ENCODE peak calls at places on chromosomes 7 and 10, in six cellular contexts. F is bronchial epithelial cell, Z is BJ, P is fibroblast of lung, Q is PC-3, H is A673. I is an unnamed sample.

GRCh38 chr7:33109758-33110238 is 594 bp upstream of the RP9 start:
- DNase-seq in F (peak; percentile 47), Z (no peak), P (no peak), Q (peak; percentile 45), H (peak; percentile 41), I (peak; percentile 43)

GRCh38 chr7:25389489-25390106 is 161.3 kb upstream of the NPVF start:
- DNase-seq in F (peak; percentile 32), Z (no peak), P (peak; percentile 74), Q (peak; percentile 41), H (peak; percentile 59), I (peak; percentile 32)

GRCh38 chr10:61890430-61890829 is 11.1 kb upstream of the ARID5B start:
- DNase-seq in F (peak; percentile 22), Z (no peak), P (no peak), Q (peak; percentile 77), H (no peak), I (peak; percentile 10)

GRCh38 chr10:21160116-21160515 is 263.0 kb upstream of the NEBL start:
- DNase-seq in F (no peak), Z (no peak), P (no peak), Q (peak; percentile 61), H (no peak), I (no peak)

GRCh38 chr7:132656846-132657776 is 80.8 kb upstream of the PLXNA4 start:
- DNase-seq in F (peak; percentile 22), Z (no peak), P (peak; percentile 8), Q (peak; percentile 32), H (peak; percentile 48), I (no peak)

GRCh38 chr7:27520828-27521790 is 141.6 kb downstream of the HIBADH start:
- DNase-seq in F (no peak), Z (no peak), P (peak; percentile 96), Q (no peak), H (no peak), I (no peak)

GRCh38 chr7:39069886-39070881 is 92.5 kb downstream of the POU6F2 start:
- DNase-seq in F (no peak), Z (no peak), P (no peak), Q (no peak), H (peak; percentile 13), I (no peak)

GRCh38 chr7:74579800-74580685 is 77.5 kb upstream of the GTF2I start:
- DNase-seq in F (peak; percentile 52), Z (no peak), P (peak; percentile 60), Q (peak; percentile 42), H (no peak), I (peak; percentile 45)

GRCh38 chr7:136389933-136390332 is 412.8 kb upstream of the MTPN start:
- DNase-seq in F (peak; percentile 37), Z (no peak), P (no peak), Q (no peak), H (peak; percentile 58), I (no peak)

GRCh38 chr10:129956902-129957673 is 7.0 kb downstream of the EBF3 start:
- DNase-seq in F (no peak), Z (no peak), P (no peak), Q (no peak), H (no peak), I (no peak)

GRCh38 chr7:69550991-69551390 is 47.3 kb upstream of the AUTS2 start:
- DNase-seq in F (no peak), Z (no peak), P (no peak), Q (no peak), H (no peak), I (no peak)

GRCh38 chr7:157557263-157557662 is 220.5 kb downstream of the DNAJB6 start:
- DNase-seq in F (no peak), Z (no peak), P (no peak), Q (no peak), H (no peak), I (no peak)

GRCh38 chr10:71390435-71390820 is 6.3 kb upstream of the CDH23 start:
- DNase-seq in F (no peak), Z (no peak), P (no peak), Q (no peak), H (no peak), I (no peak)

GRCh38 chr7:44694766-44695165 is 53.9 kb upstream of the ZMIZ2 start:
- DNase-seq in F (no peak), Z (no peak), P (no peak), Q (no peak), H (no peak), I (no peak)

GRCh38 chr7:94289071-94289470 is 105.6 kb upstream of the COL1A2 start:
- DNase-seq in F (peak; percentile 75), Z (no peak), P (peak; percentile 92), Q (peak; percentile 85), H (peak; percentile 93), I (peak; percentile 61)

GRCh38 chr10:29840516-29841276 is 205.9 kb upstream of the SVIL start:
- DNase-seq in F (peak; percentile 4), Z (no peak), P (no peak), Q (no peak), H (no peak), I (peak; percentile 38)

GRCh38 chr7:95089916-95090315 is 182.5 kb downstream of the PPP1R9A start:
- DNase-seq in F (no peak), Z (no peak), P (no peak), Q (no peak), H (peak; percentile 31), I (no peak)

GRCh38 chr10:36712695-36713094 is 412.7 kb upstream of the ANKRD30A start:
- DNase-seq in F (no peak), Z (no peak), P (no peak), Q (peak; percentile 46), H (no peak), I (no peak)

GRCh38 chr10:77264107-77264506 is 373.5 kb downstream of the KCNMA1 start:
- DNase-seq in F (peak; percentile 21), Z (no peak), P (no peak), Q (peak; percentile 65), H (no peak), I (no peak)

GRCh38 chr7:12768948-12769347 is 81.5 kb downstream of the ARL4A start:
- DNase-seq in F (no peak), Z (no peak), P (no peak), Q (no peak), H (no peak), I (no peak)

GRCh38 chr10:119863951-119864565 is 8.6 kb downstream of the MCMBP start:
- DNase-seq in F (no peak), Z (no peak), P (no peak), Q (no peak), H (no peak), I (no peak)

GRCh38 chr10:119858063-119858462 is 14.6 kb downstream of the MCMBP start:
- DNase-seq in F (no peak), Z (no peak), P (no peak), Q (no peak), H (no peak), I (no peak)

GRCh38 chr10:119859422-119860258 is 13.0 kb downstream of the MCMBP start:
- DNase-seq in F (peak; percentile 70), Z (no peak), P (peak; percentile 73), Q (peak; percentile 65), H (peak; percentile 53), I (peak; percentile 27)

GRCh38 chr10:119862524-119862923 is 10.1 kb downstream of the MCMBP start:
- DNase-seq in F (no peak), Z (no peak), P (no peak), Q (no peak), H (no peak), I (no peak)

GRCh38 chr10:119860866-119861601 is 11.6 kb downstream of the MCMBP start:
- DNase-seq in F (no peak), Z (no peak), P (peak; percentile 32), Q (no peak), H (no peak), I (no peak)
- TF ChIP-seq CTCF in F (no peak), Z (no peak), P (no peak), Q (no peak), H (no peak), I (no peak)

DNA sequence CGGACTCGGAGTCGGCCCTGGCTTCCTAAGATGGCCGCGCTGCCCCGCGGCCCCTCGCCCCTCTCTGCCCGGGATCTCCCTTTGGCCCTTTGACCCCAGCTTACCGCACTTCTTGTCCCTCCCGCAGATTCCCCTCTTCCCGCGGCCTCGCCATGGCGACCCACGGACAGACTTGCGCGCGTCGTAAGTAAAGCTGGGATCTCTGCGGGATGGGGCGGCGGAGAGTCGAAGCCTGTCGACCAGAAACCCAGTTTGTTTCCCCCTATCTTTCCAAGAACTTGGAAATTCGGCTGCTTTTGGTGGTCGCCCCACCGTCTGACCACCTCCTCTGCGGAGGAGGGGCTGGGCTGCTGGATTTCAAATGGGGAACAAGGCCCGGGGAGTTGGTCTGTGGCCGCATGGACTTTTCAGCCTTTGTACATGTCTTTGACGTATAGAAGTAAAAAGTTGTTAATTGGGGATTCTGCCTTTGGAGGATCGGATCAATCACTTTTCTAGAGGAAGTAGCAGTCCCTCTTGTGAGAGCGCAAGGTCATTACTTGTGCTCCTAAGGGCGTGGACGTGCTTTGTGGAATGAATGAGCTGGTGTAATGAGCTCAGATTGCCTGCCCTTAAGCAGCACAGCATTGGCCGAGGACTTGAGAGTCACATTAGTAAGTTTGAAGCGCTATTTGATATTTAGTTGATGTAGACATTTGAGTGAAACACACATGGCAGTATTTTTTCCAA is 575 bp downstream of the VDAC2 start:
- DNase-seq in F (peak; percentile 74), Z (no peak), P (peak; percentile 59), Q (peak; percentile 73), H (peak; percentile 48), I (peak; percentile 66)
- H3K36me3 ChIP-seq in F (peaks cover 6% of the 10 kb centered on the region), Z (peaks cover 10% of the 10 kb centered on the region), P (peaks cover 6% of the 10 kb centered on the region), Q (peaks cover 45% of the 10 kb centered on the region), H (peaks cover 43% of the 10 kb centered on the region), I (peaks cover 9% of the 10 kb centered on the region)

DNA sequence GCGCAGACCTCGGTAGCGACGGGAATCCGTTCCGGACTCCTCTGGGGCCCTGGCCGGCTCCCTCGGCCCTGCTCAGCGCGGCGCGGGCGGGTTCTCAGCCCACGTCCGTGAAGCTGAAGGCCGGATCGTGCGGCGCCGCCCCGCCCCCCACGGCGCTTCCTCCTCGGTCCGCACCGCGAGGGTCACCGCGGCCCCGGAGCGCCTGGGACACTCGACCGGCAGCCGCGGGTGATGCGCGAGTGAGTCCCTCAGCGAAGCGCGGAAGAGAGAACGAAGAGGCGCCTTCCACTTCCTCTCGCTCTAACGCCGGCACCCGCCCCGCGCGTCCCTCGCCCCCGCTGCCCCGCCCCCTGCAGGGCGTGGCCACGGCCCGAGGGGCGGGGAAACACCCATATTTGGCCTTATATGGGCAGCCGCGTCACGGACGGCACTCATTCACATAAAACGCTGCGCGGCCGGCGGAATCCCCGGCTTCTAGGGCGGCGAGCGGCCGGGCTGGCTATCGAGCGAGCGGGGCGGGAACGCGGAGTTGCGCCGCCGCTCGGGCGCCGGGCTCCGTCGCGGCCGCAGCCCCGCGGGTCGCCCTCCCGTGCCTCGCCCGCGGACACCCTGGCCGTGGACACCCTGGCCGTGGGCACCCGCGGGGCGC is at the start of gene DUSP5:
- DNase-seq in F (peak; percentile 81), Z (no peak), P (peak; percentile 95), Q (peak; percentile 95), H (peak; percentile 98), I (peak; percentile 96)
- TF ChIP-seq CTCF in F (no peak), Z (no peak), P (no peak), Q (no peak), H (no peak), I (no peak)

GRCh38 chr10:98418596-98419265 is 3.7 kb upstream of the PYROXD2 start:
- DNase-seq in F (no peak), Z (no peak), P (no peak), Q (no peak), H (no peak), I (no peak)

GRCh38 chr10:98417481-98417959 is 2.5 kb upstream of the PYROXD2 start:
- DNase-seq in F (no peak), Z (no peak), P (no peak), Q (no peak), H (no peak), I (no peak)

GRCh38 chr10:98420786-98421185 is 5.8 kb upstream of the PYROXD2 start:
- DNase-seq in F (no peak), Z (no peak), P (no peak), Q (no peak), H (no peak), I (no peak)

GRCh38 chr10:98417973-98418372 is 3.0 kb upstream of the PYROXD2 start:
- DNase-seq in F (no peak), Z (no peak), P (no peak), Q (no peak), H (no peak), I (no peak)

GRCh38 chr10:98419456-98420261 is 4.7 kb upstream of the PYROXD2 start:
- DNase-seq in F (no peak), Z (no peak), P (no peak), Q (no peak), H (no peak), I (no peak)
- H3K36me3 ChIP-seq in F (peaks cover 16% of the 10 kb centered on the region), Z (peaks cover 14% of the 10 kb centered on the region), P (peaks cover 11% of the 10 kb centered on the region), Q (no peaks in the 10 kb centered on the region), H (no peaks in the 10 kb centered on the region), I (no peaks in the 10 kb centered on the region)